ENCODE peak calls at places on chromosomes 2 and 18, in nine cellular contexts. One of them, this sample, is unnamed.

GRCh38 chr2:108614043-108614435 is 79.8 kb downstream of the LIMS1 start:
- DNase-seq in GM12864: no peak
- DNase-seq in brain microvascular endothelial cell: no peak
- DNase-seq in sigmoid colon: no peak
- DNase-seq in mesothelial cell of epicardium: no peak
- DNase-seq in cardiac muscle cell: no peak
- DNase-seq in omental fat pad: no peak
- DNase-seq in kidney epithelial cell: no peak
- DNase-seq in suprapubic skin: no peak
- DNase-seq in this sample: no peak

GRCh38 chr2:120549841-120550240 is 185.8 kb upstream of the GLI2 start:
- DNase-seq in GM12864: no peak
- DNase-seq in brain microvascular endothelial cell: no peak
- DNase-seq in sigmoid colon: no peak
- DNase-seq in mesothelial cell of epicardium: no peak
- DNase-seq in cardiac muscle cell: no peak
- DNase-seq in omental fat pad: no peak
- DNase-seq in kidney epithelial cell: no peak
- DNase-seq in suprapubic skin: no peak
- DNase-seq in this sample: peak; percentile 39

GRCh38 chr2:127388423-127389164 is 819 bp upstream of the MAP3K2 start:
- DNase-seq in GM12864: no peak
- DNase-seq in brain microvascular endothelial cell: no peak
- DNase-seq in sigmoid colon: no peak
- DNase-seq in mesothelial cell of epicardium: no peak
- DNase-seq in cardiac muscle cell: no peak
- DNase-seq in omental fat pad: no peak
- DNase-seq in kidney epithelial cell: no peak
- DNase-seq in suprapubic skin: no peak
- DNase-seq in this sample: no peak

GRCh38 chr2:31440764-31441163 is 26.2 kb upstream of the XDH start:
- DNase-seq in GM12864: no peak
- DNase-seq in brain microvascular endothelial cell: peak; percentile 47
- DNase-seq in sigmoid colon: no peak
- DNase-seq in mesothelial cell of epicardium: no peak
- DNase-seq in cardiac muscle cell: no peak
- DNase-seq in omental fat pad: no peak
- DNase-seq in kidney epithelial cell: peak; percentile 10
- DNase-seq in suprapubic skin: no peak
- DNase-seq in this sample: no peak

GRCh38 chr2:18959952-18960717 is 370.8 kb upstream of the NT5C1B start:
- DNase-seq in GM12864: no peak
- DNase-seq in brain microvascular endothelial cell: no peak
- DNase-seq in sigmoid colon: no peak
- DNase-seq in mesothelial cell of epicardium: no peak
- DNase-seq in cardiac muscle cell: no peak
- DNase-seq in omental fat pad: no peak
- DNase-seq in kidney epithelial cell: no peak
- DNase-seq in suprapubic skin: no peak
- DNase-seq in this sample: no peak

GRCh38 chr2:175449616-175450015 is 268.1 kb upstream of the ATP5MC3 start:
- DNase-seq in GM12864: no peak
- DNase-seq in brain microvascular endothelial cell: no peak
- DNase-seq in sigmoid colon: no peak
- DNase-seq in mesothelial cell of epicardium: no peak
- DNase-seq in cardiac muscle cell: no peak
- DNase-seq in omental fat pad: no peak
- DNase-seq in kidney epithelial cell: no peak
- DNase-seq in suprapubic skin: no peak
- DNase-seq in this sample: no peak

GRCh38 chr2:235358981-235359471 is 134.8 kb upstream of the AGAP1 start:
- DNase-seq in GM12864: no peak
- DNase-seq in brain microvascular endothelial cell: peak; percentile 24
- DNase-seq in sigmoid colon: no peak
- DNase-seq in mesothelial cell of epicardium: no peak
- DNase-seq in cardiac muscle cell: no peak
- DNase-seq in omental fat pad: no peak
- DNase-seq in kidney epithelial cell: no peak
- DNase-seq in suprapubic skin: no peak
- DNase-seq in this sample: no peak

GRCh38 chr18:76451475-76452331 is 43.3 kb downstream of the ZNF516 start:
- DNase-seq in GM12864: no peak
- DNase-seq in brain microvascular endothelial cell: no peak
- DNase-seq in sigmoid colon: peak; percentile 63
- DNase-seq in mesothelial cell of epicardium: peak; percentile 36
- DNase-seq in cardiac muscle cell: no peak
- DNase-seq in omental fat pad: no peak
- DNase-seq in kidney epithelial cell: no peak
- DNase-seq in suprapubic skin: peak; percentile 66
- DNase-seq in this sample: no peak

GRCh38 chr2:9001229-9001628 is 2.3 kb downstream of the MBOAT2 start:
- DNase-seq in GM12864: no peak
- DNase-seq in brain microvascular endothelial cell: peak; percentile 60
- DNase-seq in sigmoid colon: no peak
- DNase-seq in mesothelial cell of epicardium: no peak
- DNase-seq in cardiac muscle cell: no peak
- DNase-seq in omental fat pad: no peak
- DNase-seq in kidney epithelial cell: no peak
- DNase-seq in suprapubic skin: no peak
- DNase-seq in this sample: no peak

GRCh38 chr18:74869904-74870863 is 272.5 kb downstream of the ZNF407 start:
- DNase-seq in GM12864: peak; percentile 44
- DNase-seq in brain microvascular endothelial cell: peak; percentile 6
- DNase-seq in sigmoid colon: no peak
- DNase-seq in mesothelial cell of epicardium: no peak
- DNase-seq in cardiac muscle cell: no peak
- DNase-seq in omental fat pad: no peak
- DNase-seq in kidney epithelial cell: no peak
- DNase-seq in suprapubic skin: no peak
- DNase-seq in this sample: no peak

GRCh38 chr2:49686291-49686690 is 532.0 kb upstream of the FSHR start:
- DNase-seq in GM12864: no peak
- DNase-seq in brain microvascular endothelial cell: no peak
- DNase-seq in sigmoid colon: no peak
- DNase-seq in mesothelial cell of epicardium: no peak
- DNase-seq in cardiac muscle cell: no peak
- DNase-seq in omental fat pad: no peak
- DNase-seq in kidney epithelial cell: no peak
- DNase-seq in suprapubic skin: no peak
- DNase-seq in this sample: no peak

GRCh38 chr2:61029533-61029932 is 11.5 kb upstream of the PUS10 start:
- DNase-seq in GM12864: no peak
- DNase-seq in brain microvascular endothelial cell: no peak
- DNase-seq in sigmoid colon: no peak
- DNase-seq in mesothelial cell of epicardium: no peak
- DNase-seq in cardiac muscle cell: no peak
- DNase-seq in omental fat pad: no peak
- DNase-seq in kidney epithelial cell: no peak
- DNase-seq in suprapubic skin: no peak
- DNase-seq in this sample: no peak

GRCh38 chr2:73993376-73993775 is 8.7 kb downstream of the TET3 start:
- DNase-seq in GM12864: no peak
- DNase-seq in brain microvascular endothelial cell: no peak
- DNase-seq in sigmoid colon: no peak
- DNase-seq in mesothelial cell of epicardium: no peak
- DNase-seq in cardiac muscle cell: no peak
- DNase-seq in omental fat pad: no peak
- DNase-seq in kidney epithelial cell: no peak
- DNase-seq in suprapubic skin: no peak
- DNase-seq in this sample: no peak

GRCh38 chr2:73993799-73994543 is 9.3 kb downstream of the TET3 start:
- DNase-seq in GM12864: no peak
- DNase-seq in brain microvascular endothelial cell: no peak
- DNase-seq in sigmoid colon: no peak
- DNase-seq in mesothelial cell of epicardium: no peak
- DNase-seq in cardiac muscle cell: no peak
- DNase-seq in omental fat pad: no peak
- DNase-seq in kidney epithelial cell: no peak
- DNase-seq in suprapubic skin: no peak
- DNase-seq in this sample: no peak

GRCh38 chr2:73997813-73998212 is 13.1 kb downstream of the TET3 start:
- DNase-seq in GM12864: no peak
- DNase-seq in brain microvascular endothelial cell: no peak
- DNase-seq in sigmoid colon: no peak
- DNase-seq in mesothelial cell of epicardium: no peak
- DNase-seq in cardiac muscle cell: no peak
- DNase-seq in omental fat pad: no peak
- DNase-seq in kidney epithelial cell: no peak
- DNase-seq in suprapubic skin: no peak
- DNase-seq in this sample: no peak

GRCh38 chr2:73994544-73994831 is 9.8 kb downstream of the TET3 start:
- DNase-seq in GM12864: no peak
- DNase-seq in brain microvascular endothelial cell: no peak
- DNase-seq in sigmoid colon: no peak
- DNase-seq in mesothelial cell of epicardium: no peak
- DNase-seq in cardiac muscle cell: no peak
- DNase-seq in omental fat pad: no peak
- DNase-seq in kidney epithelial cell: no peak
- DNase-seq in suprapubic skin: no peak
- DNase-seq in this sample: no peak

GRCh38 chr2:73995810-73996209 is 11.1 kb downstream of the TET3 start:
- DNase-seq in GM12864: no peak
- DNase-seq in brain microvascular endothelial cell: no peak
- DNase-seq in sigmoid colon: no peak
- DNase-seq in mesothelial cell of epicardium: no peak
- DNase-seq in cardiac muscle cell: no peak
- DNase-seq in omental fat pad: no peak
- DNase-seq in kidney epithelial cell: no peak
- DNase-seq in suprapubic skin: no peak
- DNase-seq in this sample: no peak
- TF ChIP-seq CTCF in GM12864: peak; percentile 63
- TF ChIP-seq CTCF in brain microvascular endothelial cell: no peak
- TF ChIP-seq CTCF in sigmoid colon: no peak
- TF ChIP-seq CTCF in mesothelial cell of epicardium: no peak
- TF ChIP-seq CTCF in cardiac muscle cell: no peak
- TF ChIP-seq CTCF in omental fat pad: no peak
- TF ChIP-seq CTCF in kidney epithelial cell: no peak
- TF ChIP-seq CTCF in suprapubic skin: no peak
- TF ChIP-seq CTCF in this sample: no peak

GRCh38 chr2:208266641-208267335 is 733 bp downstream of the PIKFYVE start:
- DNase-seq in GM12864: no peak
- DNase-seq in brain microvascular endothelial cell: no peak
- DNase-seq in sigmoid colon: no peak
- DNase-seq in mesothelial cell of epicardium: no peak
- DNase-seq in cardiac muscle cell: no peak
- DNase-seq in omental fat pad: no peak
- DNase-seq in kidney epithelial cell: no peak
- DNase-seq in suprapubic skin: no peak
- DNase-seq in this sample: no peak

GRCh38 chr2:208265371-208265806 is 666 bp upstream of the PIKFYVE start:
- DNase-seq in GM12864: peak; percentile 50
- DNase-seq in brain microvascular endothelial cell: peak; percentile 61
- DNase-seq in sigmoid colon: no peak
- DNase-seq in mesothelial cell of epicardium: no peak
- DNase-seq in cardiac muscle cell: peak; percentile 28
- DNase-seq in omental fat pad: no peak
- DNase-seq in kidney epithelial cell: no peak
- DNase-seq in suprapubic skin: no peak
- DNase-seq in this sample: no peak

GRCh38 chr2:208265807-208266640 is at the start of gene PIKFYVE:
- DNase-seq in GM12864: peak; percentile 95
- DNase-seq in brain microvascular endothelial cell: peak; percentile 98
- DNase-seq in sigmoid colon: peak; percentile 98
- DNase-seq in mesothelial cell of epicardium: peak; percentile 89
- DNase-seq in cardiac muscle cell: peak; percentile 99
- DNase-seq in omental fat pad: peak; percentile 71
- DNase-seq in kidney epithelial cell: peak; percentile 92
- DNase-seq in suprapubic skin: peak; percentile 96
- DNase-seq in this sample: peak; percentile 96

GRCh38 chr2:208268553-208268952 is 2.5 kb downstream of the PIKFYVE start:
- DNase-seq in GM12864: no peak
- DNase-seq in brain microvascular endothelial cell: no peak
- DNase-seq in sigmoid colon: no peak
- DNase-seq in mesothelial cell of epicardium: no peak
- DNase-seq in cardiac muscle cell: no peak
- DNase-seq in omental fat pad: no peak
- DNase-seq in kidney epithelial cell: no peak
- DNase-seq in suprapubic skin: no peak
- DNase-seq in this sample: no peak

DNA sequence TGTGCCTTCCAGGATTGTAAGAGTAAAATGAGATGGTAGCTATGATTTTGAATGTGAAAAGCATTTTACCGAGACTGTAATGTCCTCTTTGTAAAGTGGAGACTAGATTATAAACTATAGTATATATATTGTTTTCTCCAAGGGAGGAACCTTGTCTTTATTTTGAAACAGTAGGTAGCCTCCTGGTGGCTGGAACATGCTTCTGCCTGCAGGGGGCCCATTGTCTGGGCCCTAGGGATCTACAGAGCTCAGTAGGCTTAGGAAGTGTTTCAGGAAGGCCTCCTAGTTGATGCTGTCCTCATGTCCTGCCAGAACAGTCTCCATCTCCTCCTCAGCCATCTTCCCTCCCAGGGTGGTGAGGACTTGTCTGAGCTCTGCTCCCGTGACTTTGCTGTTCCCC is 3.0 kb downstream of the PIKFYVE start:
- DNase-seq in GM12864: no peak
- DNase-seq in brain microvascular endothelial cell: no peak
- DNase-seq in sigmoid colon: no peak
- DNase-seq in mesothelial cell of epicardium: no peak
- DNase-seq in cardiac muscle cell: no peak
- DNase-seq in omental fat pad: no peak
- DNase-seq in kidney epithelial cell: no peak
- DNase-seq in suprapubic skin: no peak
- DNase-seq in this sample: no peak
- TF ChIP-seq CTCF in GM12864: peak; percentile 33
- TF ChIP-seq CTCF in brain microvascular endothelial cell: peak; percentile 44
- TF ChIP-seq CTCF in sigmoid colon: no peak
- TF ChIP-seq CTCF in mesothelial cell of epicardium: no peak
- TF ChIP-seq CTCF in cardiac muscle cell: peak; percentile 22
- TF ChIP-seq CTCF in omental fat pad: no peak
- TF ChIP-seq CTCF in kidney epithelial cell: no peak
- TF ChIP-seq CTCF in suprapubic skin: no peak
- TF ChIP-seq CTCF in this sample: peak; percentile 28

GRCh38 chr2:97355887-97356286 is 233.8 kb downstream of the ANKRD36B start:
- DNase-seq in GM12864: no peak
- DNase-seq in brain microvascular endothelial cell: no peak
- DNase-seq in sigmoid colon: no peak
- DNase-seq in mesothelial cell of epicardium: no peak
- DNase-seq in cardiac muscle cell: no peak
- DNase-seq in omental fat pad: no peak
- DNase-seq in kidney epithelial cell: no peak
- DNase-seq in suprapubic skin: no peak
- DNase-seq in this sample: no peak
- TF ChIP-seq CTCF in GM12864: no peak
- TF ChIP-seq CTCF in brain microvascular endothelial cell: no peak
- TF ChIP-seq CTCF in sigmoid colon: no peak
- TF ChIP-seq CTCF in mesothelial cell of epicardium: no peak
- TF ChIP-seq CTCF in cardiac muscle cell: no peak
- TF ChIP-seq CTCF in omental fat pad: no peak
- TF ChIP-seq CTCF in kidney epithelial cell: no peak
- TF ChIP-seq CTCF in suprapubic skin: no peak
- TF ChIP-seq CTCF in this sample: no peak

DNA sequence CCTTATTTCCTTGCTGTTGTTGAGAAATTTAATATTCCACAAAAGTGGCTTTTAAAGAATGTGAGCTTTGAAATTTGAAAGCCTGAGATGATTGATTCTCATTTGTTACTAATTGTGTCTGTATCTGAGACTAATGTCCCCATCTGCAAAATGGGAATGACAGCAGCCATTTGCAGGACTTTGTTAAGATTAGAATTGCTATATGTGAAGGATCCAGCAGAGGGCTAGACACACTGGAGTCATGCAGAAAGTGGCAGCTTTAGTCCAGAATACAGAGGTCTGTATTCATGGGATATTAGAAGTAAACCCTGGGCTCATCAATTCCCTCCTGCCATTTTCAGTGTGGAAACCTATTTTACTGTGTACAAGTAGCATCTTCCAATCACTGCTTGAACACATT is 296.5 kb upstream of the GYPC start:
- DNase-seq in GM12864: no peak
- DNase-seq in brain microvascular endothelial cell: peak; percentile 31
- DNase-seq in sigmoid colon: no peak
- DNase-seq in mesothelial cell of epicardium: no peak
- DNase-seq in cardiac muscle cell: no peak
- DNase-seq in omental fat pad: no peak
- DNase-seq in kidney epithelial cell: no peak
- DNase-seq in suprapubic skin: no peak
- DNase-seq in this sample: no peak
- TF ChIP-seq CTCF in GM12864: peak; percentile 50
- TF ChIP-seq CTCF in brain microvascular endothelial cell: peak; percentile 39
- TF ChIP-seq CTCF in sigmoid colon: no peak
- TF ChIP-seq CTCF in mesothelial cell of epicardium: no peak
- TF ChIP-seq CTCF in cardiac muscle cell: peak; percentile 42
- TF ChIP-seq CTCF in omental fat pad: no peak
- TF ChIP-seq CTCF in kidney epithelial cell: peak; percentile 40
- TF ChIP-seq CTCF in suprapubic skin: no peak
- TF ChIP-seq CTCF in this sample: peak; percentile 71